ENCODE peak calls at places on chromosomes 3 and 15, in nine cellular contexts. O is mesendoderm; Y is mammary epithelial cell; P is GM23338; I is fibroblast of lung; Q is Jurkat, Clone E6-1; V is heart left ventricle; A is MM.1S; X is kidney. Z is an unnamed sample.

GRCh38 chr3:7585052-7585451 is 724.1 kb downstream of the GRM7 start:
- DNase-seq in O (peak; percentile 34), Y (no peak), P (no peak), I (no peak), Q (peak; percentile 78), V (no peak), A (peak; percentile 72), X (no peak), Z (no peak)

GRCh38 chr3:143122089-143122430 is 2.5 kb downstream of the CHST2 start:
- DNase-seq in O (no peak), Y (no peak), P (no peak), I (no peak), Q (no peak), V (no peak), A (no peak), X (peak; percentile 67), Z (no peak)

GRCh38 chr3:172355836-172356235 is 92.4 kb downstream of the GHSR start:
- DNase-seq in O (no peak), Y (peak; percentile 74), P (no peak), I (peak; percentile 93), Q (no peak), V (no peak), A (no peak), X (no peak), Z (no peak)

GRCh38 chr15:91099616-91100560 is at the start of gene SV2B:
- DNase-seq in O (peak; percentile 72), Y (peak; percentile 61), P (peak; percentile 77), I (peak; percentile 48), Q (no peak), V (peak; percentile 39), A (peak; percentile 66), X (peak; percentile 68), Z (no peak)

GRCh38 chr15:69346112-69346511 is 47.4 kb downstream of the PAQR5 start:
- DNase-seq in O (no peak), Y (no peak), P (no peak), I (peak; percentile 42), Q (no peak), V (no peak), A (no peak), X (no peak), Z (no peak)

GRCh38 chr3:42701371-42702065 is 1.1 kb downstream of the HHATL start:
- DNase-seq in O (peak; percentile 68), Y (no peak), P (peak; percentile 89), I (peak; percentile 10), Q (peak; percentile 37), V (peak; percentile 86), A (peak; percentile 65), X (no peak), Z (peak; percentile 27)

GRCh38 chr15:66638377-66638776 is 63.7 kb upstream of the SMAD6 start:
- DNase-seq in O (no peak), Y (no peak), P (no peak), I (no peak), Q (peak; percentile 33), V (no peak), A (peak; percentile 88), X (no peak), Z (no peak)

GRCh38 chr15:96073908-96074307 is 256.6 kb upstream of the NR2F2 start:
- DNase-seq in O (no peak), Y (no peak), P (no peak), I (no peak), Q (no peak), V (no peak), A (no peak), X (no peak), Z (no peak)

GRCh38 chr3:134029256-134029733 is 430 bp downstream of the SLCO2A1 start:
- DNase-seq in O (peak; percentile 46), Y (peak; percentile 34), P (peak; percentile 44), I (peak; percentile 40), Q (no peak), V (no peak), A (no peak), X (peak; percentile 78), Z (no peak)
- H3K4me3 ChIP-seq in O (peak overlapping the region; percentile 34), Y (peak overlapping the region; percentile 55), P (peak overlapping the region; percentile 72), I (peak overlapping the region; percentile 75), Q (no peak overlapping the region), V (peak overlapping the region; percentile 51), A (peak overlapping the region; percentile 33), X (peak overlapping the region; percentile 67), Z (no peak overlapping the region)

GRCh38 chr15:99993262-99993661 is 260.0 kb upstream of the LYSMD4 start:
- DNase-seq in O (no peak), Y (no peak), P (no peak), I (no peak), Q (no peak), V (no peak), A (no peak), X (peak; percentile 37), Z (no peak)
- H3K4me3 ChIP-seq in O (no peak overlapping the region), Y (no peak overlapping the region), P (no peak overlapping the region), I (no peak overlapping the region), Q (no peak overlapping the region), V (no peak overlapping the region), A (no peak overlapping the region), X (no peak overlapping the region), Z (no peak overlapping the region)

GRCh38 chr15:51669381-51669780 is 11.9 kb upstream of the SCG3 start:
- DNase-seq in O (no peak), Y (no peak), P (no peak), I (no peak), Q (no peak), V (no peak), A (no peak), X (no peak), Z (no peak)
- H3K4me3 ChIP-seq in O (no peak overlapping the region), Y (no peak overlapping the region), P (no peak overlapping the region), I (no peak overlapping the region), Q (no peak overlapping the region), V (no peak overlapping the region), A (no peak overlapping the region), X (no peak overlapping the region), Z (no peak overlapping the region)

DNA sequence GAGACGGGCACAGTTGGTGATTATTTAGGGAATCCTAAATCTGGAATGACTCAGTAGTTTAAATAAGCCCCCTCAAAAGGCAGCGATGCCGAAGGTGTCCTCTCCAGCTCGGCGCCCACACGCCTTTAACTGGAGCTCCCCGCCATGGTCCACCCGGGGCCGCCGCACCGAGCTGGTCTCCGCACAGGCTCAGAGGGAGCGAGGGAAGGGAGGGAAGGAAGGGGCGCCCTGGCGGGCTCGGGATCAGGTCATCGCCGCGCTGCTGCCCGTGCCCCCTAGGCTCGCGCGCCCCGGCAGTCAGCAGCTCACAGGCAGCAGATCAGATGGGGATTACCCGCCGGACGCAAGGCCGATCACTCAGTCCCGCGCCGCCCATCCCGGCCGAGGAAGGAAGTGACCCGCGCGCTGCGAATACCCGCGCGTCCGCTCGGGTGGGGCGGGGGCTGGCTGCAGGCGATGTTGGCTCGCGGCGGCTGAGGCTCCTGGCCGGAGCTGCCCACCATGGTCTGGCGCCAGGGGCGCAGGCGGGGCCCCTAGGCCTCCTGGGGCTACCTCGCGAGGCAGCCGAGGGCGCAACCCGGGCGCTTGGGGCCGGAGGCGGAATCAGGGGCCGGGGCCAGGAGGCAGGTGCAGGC is 318.0 kb downstream of the FGF12 start:
- DNase-seq in O (peak; percentile 75), Y (peak; percentile 23), P (peak; percentile 72), I (peak; percentile 62), Q (no peak), V (peak; percentile 64), A (peak; percentile 77), X (peak; percentile 83), Z (no peak)
- H3K4me3 ChIP-seq in O (peak overlapping the region; percentile 51), Y (peak overlapping the region; percentile 27), P (peak overlapping the region; percentile 86), I (peak overlapping the region; percentile 45), Q (no peak overlapping the region), V (peak overlapping the region; percentile 59), A (peak overlapping the region; percentile 83), X (peak overlapping the region; percentile 36), Z (no peak overlapping the region)

GRCh38 chr15:99058421-99058870 is 46.4 kb upstream of the SYNM start:
- DNase-seq in O (no peak), Y (no peak), P (peak; percentile 59), I (peak; percentile 8), Q (no peak), V (no peak), A (no peak), X (no peak), Z (no peak)

GRCh38 chr15:99057020-99057419 is 47.9 kb upstream of the SYNM start:
- DNase-seq in O (peak; percentile 70), Y (no peak), P (peak; percentile 43), I (no peak), Q (no peak), V (no peak), A (no peak), X (no peak), Z (no peak)

GRCh38 chr15:99055555-99056134 is 48.1 kb upstream of the PGPEP1L start:
- DNase-seq in O (no peak), Y (no peak), P (no peak), I (no peak), Q (no peak), V (no peak), A (no peak), X (no peak), Z (no peak)

GRCh38 chr15:99059010-99059981 is 45.6 kb upstream of the SYNM start:
- DNase-seq in O (peak; percentile 96), Y (peak; percentile 30), P (peak; percentile 92), I (peak; percentile 84), Q (peak; percentile 40), V (peak; percentile 86), A (peak; percentile 52), X (peak; percentile 95), Z (no peak)

GRCh38 chr15:99057697-99058420 is 47.0 kb upstream of the SYNM start:
- DNase-seq in O (no peak), Y (no peak), P (no peak), I (no peak), Q (no peak), V (peak; percentile 76), A (no peak), X (no peak), Z (no peak)
- H3K4me3 ChIP-seq in O (no peak overlapping the region), Y (no peak overlapping the region), P (peak overlapping the region; percentile 57), I (no peak overlapping the region), Q (no peak overlapping the region), V (no peak overlapping the region), A (no peak overlapping the region), X (no peak overlapping the region), Z (no peak overlapping the region)

GRCh38 chr15:80584561-80584964 is 110.5 kb upstream of the ABHD17C start:
- DNase-seq in O (no peak), Y (no peak), P (no peak), I (no peak), Q (no peak), V (no peak), A (no peak), X (peak; percentile 31), Z (no peak)

GRCh38 chr15:80587007-80587406 is 108.1 kb upstream of the ABHD17C start:
- DNase-seq in O (no peak), Y (no peak), P (peak; percentile 71), I (no peak), Q (no peak), V (no peak), A (no peak), X (no peak), Z (no peak)

GRCh38 chr15:80585544-80586018 is 109.5 kb upstream of the ABHD17C start:
- DNase-seq in O (peak; percentile 9), Y (peak; percentile 79), P (peak; percentile 29), I (no peak), Q (no peak), V (no peak), A (no peak), X (no peak), Z (no peak)

GRCh38 chr15:80586141-80586540 is 109.0 kb upstream of the ABHD17C start:
- DNase-seq in O (no peak), Y (peak; percentile 72), P (no peak), I (no peak), Q (no peak), V (no peak), A (no peak), X (no peak), Z (no peak)

DNA sequence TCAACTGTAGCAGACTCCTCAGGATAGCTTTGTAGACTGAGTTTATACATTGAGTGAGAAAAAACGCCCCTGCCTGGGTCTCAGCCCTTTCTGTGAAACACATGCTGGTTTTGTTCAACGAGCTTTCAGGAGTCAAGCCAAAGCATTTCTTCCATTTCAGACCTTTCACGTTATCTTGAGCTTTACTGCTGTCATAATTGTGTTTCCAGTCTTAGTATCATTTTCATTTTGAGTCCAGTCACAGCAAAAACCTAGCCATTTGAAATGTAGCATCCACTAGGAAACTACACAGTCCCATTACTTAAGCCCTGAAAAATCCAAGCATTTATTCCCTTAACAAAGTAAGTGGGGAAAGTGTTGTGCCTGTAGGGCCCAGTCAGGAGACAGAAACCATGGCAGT is 110.1 kb upstream of the ABHD17C start:
- DNase-seq in O (no peak), Y (no peak), P (no peak), I (no peak), Q (no peak), V (no peak), A (no peak), X (no peak), Z (no peak)
- H3K4me3 ChIP-seq in O (no peak overlapping the region), Y (no peak overlapping the region), P (no peak overlapping the region), I (no peak overlapping the region), Q (no peak overlapping the region), V (no peak overlapping the region), A (no peak overlapping the region), X (no peak overlapping the region), Z (no peak overlapping the region)

Z was measured in OCI-LY7.